ENCODE peak calls at places on chromosomes 6 and 20, in ten cellular contexts. D is H9; U is CD4-positive, alpha-beta T cell; T is spleen; I is left ventricle myocardium inferior; F is HFF-Myc; E is AG09309; X is lower lobe of right lung; Q is progenitor cell of endocrine pancreas; R is astrocyte of the cerebellum. S is an unnamed sample.

GRCh38 chr20:25277051-25277801 is 29.3 kb downstream of the PYGB start:
- DNase-seq in D (no peak), U (no peak), T (peak), I (peak), F (no peak), E (no peak), X (peak), Q (no peak), R (no peak), S (no peak)

GRCh38 chr20:3465301-3465700 is 5.5 kb upstream of the ATRN start:
- DNase-seq in D (no peak), U (no peak), T (no peak), I (no peak), F (no peak), E (no peak), X (no peak), Q (no peak), R (no peak), S (no peak)

GRCh38 chr20:60921021-60921622 is 330.9 kb upstream of the CDH4 start:
- DNase-seq in D (peak), U (no peak), T (no peak), I (peak), F (peak), E (no peak), X (peak), Q (peak), R (no peak), S (no peak)

GRCh38 chr20:21739682-21740081 is 34.2 kb downstream of the PAX1 start:
- DNase-seq in D (peak), U (no peak), T (no peak), I (no peak), F (no peak), E (no peak), X (no peak), Q (no peak), R (no peak), S (no peak)

GRCh38 chr6:159443521-159443920 is 249.5 kb downstream of the SOD2 start:
- DNase-seq in D (no peak), U (no peak), T (no peak), I (no peak), F (no peak), E (no peak), X (no peak), Q (no peak), R (no peak), S (no peak)

GRCh38 chr6:166106076-166106686 is 61.5 kb downstream of the TBXT start:
- DNase-seq in D (peak), U (peak), T (no peak), I (peak), F (no peak), E (peak), X (peak), Q (peak), R (peak), S (peak)

GRCh38 chr6:80618953-80619352 is 512.5 kb downstream of the BCKDHB start:
- DNase-seq in D (no peak), U (no peak), T (no peak), I (no peak), F (no peak), E (no peak), X (no peak), Q (no peak), R (no peak), S (no peak)

GRCh38 chr6:93222071-93222851 is 197.1 kb downstream of the EPHA7 start:
- DNase-seq in D (no peak), U (no peak), T (no peak), I (no peak), F (no peak), E (no peak), X (no peak), Q (no peak), R (no peak), S (no peak)

GRCh38 chr6:127855542-127856159 is 45.2 kb downstream of the THEMIS start:
- DNase-seq in D (no peak), U (peak), T (no peak), I (no peak), F (no peak), E (no peak), X (no peak), Q (no peak), R (no peak), S (peak)

GRCh38 chr6:108876929-108877775 is 28.9 kb downstream of the ARMC2 start:
- DNase-seq in D (no peak), U (no peak), T (no peak), I (peak), F (no peak), E (peak), X (peak), Q (no peak), R (no peak), S (no peak)

GRCh38 chr6:65189344-65189743 is 517.7 kb downstream of the EYS start:
- DNase-seq in D (no peak), U (no peak), T (no peak), I (no peak), F (no peak), E (no peak), X (no peak), Q (no peak), R (no peak), S (no peak)

GRCh38 chr6:32154514-32155161 is 697 bp downstream of the PPT2 start:
- DNase-seq in D (peak), U (peak), T (peak), I (peak), F (no peak), E (no peak), X (peak), Q (peak), R (peak), S (no peak)

GRCh38 chr20:33273117-33273851 is 9.7 kb upstream of the BPIFB1 start:
- DNase-seq in D (no peak), U (no peak), T (no peak), I (no peak), F (no peak), E (no peak), X (no peak), Q (no peak), R (no peak), S (no peak)

GRCh38 chr6:158000530-158001307 is 19.1 kb downstream of the SYNJ2 start:
- DNase-seq in D (no peak), U (no peak), T (peak), I (peak), F (no peak), E (no peak), X (peak), Q (no peak), R (no peak), S (no peak)

GRCh38 chr6:154721460-154721859 is 11.8 kb upstream of the SCAF8 start:
- DNase-seq in D (no peak), U (no peak), T (no peak), I (no peak), F (no peak), E (peak), X (no peak), Q (no peak), R (peak), S (no peak)

GRCh38 chr20:61572312-61572711 is 320.3 kb downstream of the CDH4 start:
- DNase-seq in D (no peak), U (no peak), T (peak), I (no peak), F (no peak), E (no peak), X (peak), Q (no peak), R (no peak), S (no peak)

GRCh38 chr20:63846128-63846771 is 15.0 kb upstream of the ABHD16B start:
- DNase-seq in D (peak), U (no peak), T (peak), I (peak), F (no peak), E (no peak), X (no peak), Q (no peak), R (no peak), S (no peak)

GRCh38 chr20:4326194-4327065 is 311.1 kb upstream of the RNF24 start:
- DNase-seq in D (no peak), U (no peak), T (no peak), I (peak), F (no peak), E (no peak), X (no peak), Q (no peak), R (no peak), S (no peak)

GRCh38 chr6:170097505-170098427 is 193.1 kb downstream of the DLL1 start:
- DNase-seq in D (no peak), U (no peak), T (peak), I (no peak), F (no peak), E (no peak), X (no peak), Q (no peak), R (no peak), S (peak)

GRCh38 chr6:46584586-46584985 is 68.0 kb downstream of the CYP39A1 start:
- DNase-seq in D (no peak), U (no peak), T (no peak), I (no peak), F (no peak), E (no peak), X (no peak), Q (no peak), R (no peak), S (no peak)

GRCh38 chr6:3293271-3294155 is 34.8 kb downstream of the PSMG4 start:
- DNase-seq in D (no peak), U (no peak), T (peak), I (no peak), F (no peak), E (no peak), X (no peak), Q (no peak), R (no peak), S (no peak)

GRCh38 chr6:3296113-3296512 is 37.4 kb downstream of the PSMG4 start:
- DNase-seq in D (no peak), U (no peak), T (peak), I (no peak), F (no peak), E (no peak), X (no peak), Q (no peak), R (no peak), S (no peak)

GRCh38 chr6:3294396-3294795 is 35.6 kb downstream of the PSMG4 start:
- DNase-seq in D (no peak), U (no peak), T (peak), I (no peak), F (no peak), E (no peak), X (no peak), Q (no peak), R (no peak), S (no peak)

GRCh38 chr6:3296537-3297453 is 38.0 kb downstream of the PSMG4 start:
- DNase-seq in D (no peak), U (no peak), T (peak), I (no peak), F (no peak), E (no peak), X (no peak), Q (no peak), R (peak), S (no peak)

GRCh38 chr6:3294921-3295871 is 36.4 kb downstream of the PSMG4 start:
- DNase-seq in D (no peak), U (no peak), T (peak), I (no peak), F (no peak), E (no peak), X (no peak), Q (no peak), R (no peak), S (no peak)
- TF ChIP-seq CTCF in D (peak), U (no peak), T (no peak), I (no peak), F (no peak), E (no peak), X (no peak), Q (peak), R (peak), S (no peak)

GRCh38 chr6:139172151-139172550 is 37.3 kb downstream of the HECA start:
- DNase-seq in D (no peak), U (no peak), T (no peak), I (no peak), F (no peak), E (no peak), X (no peak), Q (no peak), R (no peak), S (no peak)

GRCh38 chr6:139173822-139174221 is 38.9 kb downstream of the HECA start:
- DNase-seq in D (no peak), U (no peak), T (no peak), I (no peak), F (no peak), E (no peak), X (no peak), Q (no peak), R (no peak), S (no peak)

GRCh38 chr6:139172567-139172966 is 37.7 kb downstream of the HECA start:
- DNase-seq in D (no peak), U (no peak), T (no peak), I (no peak), F (no peak), E (no peak), X (no peak), Q (no peak), R (no peak), S (no peak)

GRCh38 chr6:139175389-139175788 is 40.5 kb downstream of the HECA start:
- DNase-seq in D (no peak), U (no peak), T (no peak), I (no peak), F (no peak), E (no peak), X (no peak), Q (no peak), R (no peak), S (no peak)

GRCh38 chr6:139173172-139173571 is 38.3 kb downstream of the HECA start:
- DNase-seq in D (no peak), U (no peak), T (no peak), I (no peak), F (peak), E (no peak), X (no peak), Q (no peak), R (no peak), S (no peak)
- TF ChIP-seq CTCF in D (no peak), U (peak), T (no peak), I (no peak), F (no peak), E (no peak), X (no peak), Q (no peak), R (no peak), S (no peak)

DNA sequence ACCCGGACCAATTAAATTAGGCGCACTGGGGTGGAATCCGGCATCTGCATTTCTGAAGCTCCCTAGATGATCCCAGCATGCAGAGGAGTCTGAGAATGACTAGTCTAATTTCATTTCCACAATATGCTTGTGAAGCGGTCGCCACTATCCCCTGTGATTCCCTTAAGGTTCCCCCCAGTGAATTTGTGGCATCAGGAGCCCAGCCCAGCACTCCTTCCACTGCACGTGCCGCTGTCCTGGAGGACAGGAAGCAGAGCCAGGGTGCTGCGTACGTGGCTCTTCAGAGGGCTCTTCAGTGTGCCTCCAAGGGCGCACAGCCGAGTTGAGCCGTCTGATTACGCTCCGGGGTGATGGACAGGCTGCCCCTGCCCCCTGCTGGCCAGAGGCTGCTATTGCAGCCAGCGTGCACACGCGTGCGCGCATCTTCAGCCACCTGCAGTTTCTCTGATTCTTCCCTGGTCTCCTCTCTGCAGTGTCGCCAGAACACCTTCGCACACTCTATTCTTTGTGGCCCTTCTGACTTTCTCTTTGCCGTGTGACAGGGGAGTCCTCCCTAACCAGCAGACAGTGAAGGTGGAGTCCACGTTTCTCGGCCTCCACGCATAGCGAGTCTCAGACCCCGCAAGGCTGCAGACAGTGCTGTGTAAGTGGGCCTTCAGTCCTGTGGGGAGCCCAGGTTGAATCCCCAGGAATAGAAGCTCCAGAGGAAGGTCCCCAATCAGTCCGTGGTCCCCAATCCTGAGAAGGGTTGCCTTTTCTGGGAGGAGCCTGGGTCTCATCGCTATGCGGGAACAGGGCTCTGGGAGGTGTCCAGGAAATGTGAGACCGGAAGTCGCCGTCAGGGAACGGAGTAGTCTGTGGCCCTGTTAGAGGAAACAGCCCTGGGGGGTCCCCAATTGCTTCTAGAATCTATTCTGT is 16.5 kb upstream of the NCR2 start:
- DNase-seq in D (peak), U (peak), T (peak), I (peak), F (peak), E (peak), X (peak), Q (peak), R (peak), S (peak)
- TF ChIP-seq CTCF in D (peak), U (peak), T (peak), I (peak), F (peak), E (peak), X (peak), Q (peak), R (peak), S (peak)

GRCh38 chr6:12369781-12370262 is 79.7 kb downstream of the EDN1 start:
- DNase-seq in D (no peak), U (no peak), T (peak), I (no peak), F (no peak), E (no peak), X (peak), Q (no peak), R (no peak), S (no peak)
- TF ChIP-seq CTCF in D (no peak), U (no peak), T (no peak), I (no peak), F (no peak), E (no peak), X (peak), Q (no peak), R (no peak), S (no peak)

DNA sequence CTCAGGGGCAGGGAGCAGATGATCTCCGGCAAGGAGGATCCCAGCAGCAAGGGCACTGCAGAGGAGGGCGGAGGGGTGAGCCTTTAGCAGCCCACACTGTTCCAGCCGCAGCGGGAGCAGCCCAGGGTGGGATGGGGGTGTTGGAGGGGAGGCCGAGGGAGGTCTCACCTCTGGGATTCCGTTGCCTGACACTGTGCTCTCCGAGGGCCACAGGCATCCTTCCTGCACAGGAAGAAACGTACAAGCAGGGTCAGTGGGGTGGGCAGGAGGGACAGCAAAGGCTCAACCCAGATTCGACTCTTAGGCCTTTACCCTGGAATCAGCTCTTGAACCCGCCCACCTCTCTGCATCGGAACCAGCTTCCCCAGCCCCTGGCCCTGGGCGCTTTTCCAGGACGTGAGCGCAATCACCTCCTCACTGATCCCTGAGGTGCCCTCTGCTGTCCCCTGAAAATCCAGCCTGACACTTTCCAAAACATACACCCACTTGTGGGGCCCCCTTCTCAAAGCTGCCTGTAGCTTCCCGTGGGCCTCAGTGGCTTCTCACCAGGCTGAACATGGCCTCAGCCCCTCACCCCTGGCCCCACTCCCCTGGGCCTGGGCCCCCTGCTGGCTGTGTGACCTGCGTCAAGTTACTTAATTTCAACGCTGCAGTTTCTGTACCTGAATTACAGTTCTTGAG is 32.8 kb upstream of the ZBP1 start:
- DNase-seq in D (peak), U (no peak), T (peak), I (no peak), F (no peak), E (no peak), X (peak), Q (no peak), R (no peak), S (peak)
- TF ChIP-seq CTCF in D (no peak), U (no peak), T (no peak), I (no peak), F (no peak), E (no peak), X (no peak), Q (no peak), R (no peak), S (no peak)

DNA sequence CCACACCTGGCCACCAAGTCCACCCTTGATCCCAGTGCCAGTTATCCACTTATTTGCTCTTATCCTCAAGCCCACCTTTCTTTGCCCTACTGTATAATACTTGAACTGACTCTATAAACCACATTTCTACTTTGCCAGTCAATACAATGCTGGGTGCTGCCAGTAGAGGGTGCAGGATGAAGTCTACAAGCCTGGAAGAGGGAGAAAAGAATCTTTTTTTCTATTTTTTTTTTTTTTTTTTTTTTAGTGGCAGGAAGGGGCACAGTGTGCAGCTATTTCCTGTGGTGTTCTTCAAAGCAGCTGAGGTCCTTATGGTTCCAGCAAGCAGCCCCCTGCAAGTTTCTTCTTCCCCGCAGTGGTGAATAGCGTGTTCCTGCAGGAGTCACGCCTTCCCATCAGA is 22.2 kb upstream of the GABRR1 start:
- DNase-seq in D (peak), U (no peak), T (no peak), I (no peak), F (no peak), E (no peak), X (no peak), Q (no peak), R (no peak), S (peak)
- TF ChIP-seq CTCF in D (peak), U (no peak), T (peak), I (peak), F (peak), E (peak), X (no peak), Q (peak), R (peak), S (peak)

GRCh38 chr6:96626749-96627353 is 63.9 kb downstream of the FHL5 start:
- DNase-seq in D (no peak), U (no peak), T (no peak), I (no peak), F (peak), E (peak), X (no peak), Q (no peak), R (peak), S (no peak)
- TF ChIP-seq CTCF in D (peak), U (peak), T (no peak), I (peak), F (peak), E (peak), X (peak), Q (peak), R (peak), S (peak)

GRCh38 chr6:815348-815738 is 122.4 kb upstream of the EXOC2 start:
- DNase-seq in D (no peak), U (no peak), T (no peak), I (no peak), F (no peak), E (no peak), X (no peak), Q (no peak), R (no peak), S (peak)
- TF ChIP-seq CTCF in D (peak), U (no peak), T (no peak), I (peak), F (peak), E (peak), X (no peak), Q (peak), R (peak), S (no peak)

S was measured in endothelial cell.